ENCODE peak calls at places on chromosomes 11 and 22, in ten cellular contexts. One of them, this sample, is unnamed.

GRCh38 chr11:101428918-101429317 is 154.9 kb downstream of the TRPC6 start:
- DNase-seq in progenitor cell of endocrine pancreas: no peak
- DNase-seq in CD8-positive, alpha-beta T cell: no peak
- DNase-seq in IMR-90: peak; percentile 54
- DNase-seq in brain microvascular endothelial cell: peak; percentile 20
- DNase-seq in Calu3: peak; percentile 9
- DNase-seq in uterus: no peak
- DNase-seq in endothelial cell: no peak
- DNase-seq in astrocyte of the spinal cord: no peak
- DNase-seq in dorsolateral prefrontal cortex: no peak
- DNase-seq in this sample: no peak

GRCh38 chr22:29716814-29717213 is 3.0 kb upstream of the CABP7 start:
- DNase-seq in IMR-90: peak; percentile 80
- DNase-seq in Calu3: peak; percentile 89
- DNase-seq in astrocyte of the spinal cord: peak; percentile 76
- DNase-seq in brain microvascular endothelial cell: peak; percentile 66
- DNase-seq in endothelial cell: peak; percentile 91
- DNase-seq in dorsolateral prefrontal cortex: peak; percentile 73
- DNase-seq in progenitor cell of endocrine pancreas: peak; percentile 84
- DNase-seq in uterus: no peak
- DNase-seq in CD8-positive, alpha-beta T cell: no peak
- DNase-seq in this sample: no peak

GRCh38 chr11:33560729-33561128 is 139.9 kb downstream of the C11orf91 start:
- DNase-seq in uterus: no peak
- DNase-seq in endothelial cell: no peak
- DNase-seq in CD8-positive, alpha-beta T cell: no peak
- DNase-seq in progenitor cell of endocrine pancreas: no peak
- DNase-seq in IMR-90: no peak
- DNase-seq in brain microvascular endothelial cell: no peak
- DNase-seq in dorsolateral prefrontal cortex: no peak
- DNase-seq in Calu3: no peak
- DNase-seq in astrocyte of the spinal cord: no peak
- DNase-seq in this sample: no peak

GRCh38 chr22:43263645-43264514 is 76.9 kb upstream of the TTLL12 start:
- DNase-seq in brain microvascular endothelial cell: peak; percentile 96
- DNase-seq in dorsolateral prefrontal cortex: no peak
- DNase-seq in progenitor cell of endocrine pancreas: no peak
- DNase-seq in astrocyte of the spinal cord: peak; percentile 64
- DNase-seq in uterus: peak; percentile 48
- DNase-seq in IMR-90: peak; percentile 88
- DNase-seq in endothelial cell: no peak
- DNase-seq in Calu3: peak; percentile 89
- DNase-seq in CD8-positive, alpha-beta T cell: peak; percentile 62
- DNase-seq in this sample: no peak

GRCh38 chr22:31148953-31149627 is 8.8 kb upstream of the PLA2G3 start:
- DNase-seq in progenitor cell of endocrine pancreas: peak; percentile 48
- DNase-seq in brain microvascular endothelial cell: peak; percentile 79
- DNase-seq in uterus: peak; percentile 80
- DNase-seq in IMR-90: peak; percentile 80
- DNase-seq in Calu3: peak; percentile 78
- DNase-seq in dorsolateral prefrontal cortex: peak; percentile 69
- DNase-seq in astrocyte of the spinal cord: peak; percentile 80
- DNase-seq in CD8-positive, alpha-beta T cell: no peak
- DNase-seq in endothelial cell: peak; percentile 81
- DNase-seq in this sample: no peak

GRCh38 chr11:62402226-62402625 is 16.6 kb upstream of the SCGB1A1 start:
- DNase-seq in IMR-90: no peak
- DNase-seq in progenitor cell of endocrine pancreas: no peak
- DNase-seq in CD8-positive, alpha-beta T cell: no peak
- DNase-seq in endothelial cell: no peak
- DNase-seq in Calu3: no peak
- DNase-seq in astrocyte of the spinal cord: no peak
- DNase-seq in uterus: peak; percentile 72
- DNase-seq in dorsolateral prefrontal cortex: no peak
- DNase-seq in brain microvascular endothelial cell: no peak
- DNase-seq in this sample: no peak

GRCh38 chr22:28052818-28053217 is 133.8 kb upstream of the PITPNB start:
- DNase-seq in endothelial cell: no peak
- DNase-seq in progenitor cell of endocrine pancreas: no peak
- DNase-seq in dorsolateral prefrontal cortex: no peak
- DNase-seq in Calu3: no peak
- DNase-seq in brain microvascular endothelial cell: no peak
- DNase-seq in CD8-positive, alpha-beta T cell: no peak
- DNase-seq in uterus: no peak
- DNase-seq in IMR-90: no peak
- DNase-seq in astrocyte of the spinal cord: no peak
- DNase-seq in this sample: no peak

GRCh38 chr11:65945430-65945911 is at the start of gene TSGA10IP:
- DNase-seq in endothelial cell: no peak
- DNase-seq in uterus: no peak
- DNase-seq in progenitor cell of endocrine pancreas: no peak
- DNase-seq in CD8-positive, alpha-beta T cell: no peak
- DNase-seq in astrocyte of the spinal cord: no peak
- DNase-seq in IMR-90: no peak
- DNase-seq in dorsolateral prefrontal cortex: no peak
- DNase-seq in Calu3: no peak
- DNase-seq in brain microvascular endothelial cell: no peak
- DNase-seq in this sample: no peak

DNA sequence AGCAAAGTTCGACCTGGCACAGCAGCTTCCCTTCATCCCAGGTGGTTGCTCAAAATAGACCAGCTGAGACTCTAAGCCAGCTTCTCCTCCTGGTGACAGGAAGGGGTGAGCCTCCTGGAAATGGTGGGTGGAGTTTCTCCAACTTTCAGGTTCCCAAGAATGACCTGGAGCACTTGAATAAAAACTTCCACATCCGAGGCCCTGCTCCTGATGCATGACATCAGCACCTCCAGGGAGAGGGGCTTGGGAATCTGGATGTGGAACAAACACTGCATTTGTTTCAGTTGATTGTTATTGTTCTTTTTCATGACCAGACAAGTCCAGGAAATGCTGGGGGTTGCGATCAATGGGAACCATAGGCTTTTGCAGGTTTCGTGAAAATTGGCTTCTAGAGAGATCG is 19.4 kb downstream of the ST14 start:
- DNase-seq in dorsolateral prefrontal cortex: no peak
- DNase-seq in brain microvascular endothelial cell: no peak
- DNase-seq in IMR-90: no peak
- DNase-seq in uterus: no peak
- DNase-seq in endothelial cell: no peak
- DNase-seq in astrocyte of the spinal cord: no peak
- DNase-seq in Calu3: no peak
- DNase-seq in CD8-positive, alpha-beta T cell: no peak
- DNase-seq in progenitor cell of endocrine pancreas: no peak
- DNase-seq in this sample: no peak
- TF ChIP-seq CTCF in dorsolateral prefrontal cortex: no peak
- TF ChIP-seq CTCF in brain microvascular endothelial cell: no peak
- TF ChIP-seq CTCF in IMR-90: no peak
- TF ChIP-seq CTCF in uterus: no peak
- TF ChIP-seq CTCF in endothelial cell: no peak
- TF ChIP-seq CTCF in astrocyte of the spinal cord: no peak
- TF ChIP-seq CTCF in Calu3: no peak
- TF ChIP-seq CTCF in CD8-positive, alpha-beta T cell: no peak
- TF ChIP-seq CTCF in progenitor cell of endocrine pancreas: no peak
- TF ChIP-seq CTCF in this sample: no peak

GRCh38 chr11:27477831-27478230 is 5.2 kb upstream of the LGR4 start:
- DNase-seq in CD8-positive, alpha-beta T cell: no peak
- DNase-seq in endothelial cell: no peak
- DNase-seq in uterus: no peak
- DNase-seq in Calu3: no peak
- DNase-seq in IMR-90: no peak
- DNase-seq in brain microvascular endothelial cell: no peak
- DNase-seq in astrocyte of the spinal cord: no peak
- DNase-seq in progenitor cell of endocrine pancreas: no peak
- DNase-seq in dorsolateral prefrontal cortex: no peak
- DNase-seq in this sample: no peak

GRCh38 chr11:27473017-27473406 is 422 bp upstream of the LGR4 start:
- DNase-seq in CD8-positive, alpha-beta T cell: no peak
- DNase-seq in dorsolateral prefrontal cortex: no peak
- DNase-seq in uterus: no peak
- DNase-seq in astrocyte of the spinal cord: no peak
- DNase-seq in endothelial cell: no peak
- DNase-seq in Calu3: no peak
- DNase-seq in progenitor cell of endocrine pancreas: no peak
- DNase-seq in IMR-90: no peak
- DNase-seq in brain microvascular endothelial cell: no peak
- DNase-seq in this sample: no peak

GRCh38 chr11:27472398-27473016 is at the start of gene LGR4:
- DNase-seq in uterus: peak; percentile 92
- DNase-seq in IMR-90: peak; percentile 90
- DNase-seq in brain microvascular endothelial cell: peak; percentile 97
- DNase-seq in dorsolateral prefrontal cortex: peak; percentile 94
- DNase-seq in CD8-positive, alpha-beta T cell: peak; percentile 48
- DNase-seq in astrocyte of the spinal cord: peak; percentile 96
- DNase-seq in Calu3: peak; percentile 95
- DNase-seq in endothelial cell: peak; percentile 88
- DNase-seq in progenitor cell of endocrine pancreas: peak; percentile 88
- DNase-seq in this sample: peak; percentile 78

GRCh38 chr11:27475622-27476021 is 3.0 kb upstream of the LGR4 start:
- DNase-seq in astrocyte of the spinal cord: no peak
- DNase-seq in IMR-90: no peak
- DNase-seq in CD8-positive, alpha-beta T cell: no peak
- DNase-seq in brain microvascular endothelial cell: no peak
- DNase-seq in dorsolateral prefrontal cortex: no peak
- DNase-seq in progenitor cell of endocrine pancreas: no peak
- DNase-seq in uterus: no peak
- DNase-seq in endothelial cell: no peak
- DNase-seq in Calu3: no peak
- DNase-seq in this sample: no peak

DNA sequence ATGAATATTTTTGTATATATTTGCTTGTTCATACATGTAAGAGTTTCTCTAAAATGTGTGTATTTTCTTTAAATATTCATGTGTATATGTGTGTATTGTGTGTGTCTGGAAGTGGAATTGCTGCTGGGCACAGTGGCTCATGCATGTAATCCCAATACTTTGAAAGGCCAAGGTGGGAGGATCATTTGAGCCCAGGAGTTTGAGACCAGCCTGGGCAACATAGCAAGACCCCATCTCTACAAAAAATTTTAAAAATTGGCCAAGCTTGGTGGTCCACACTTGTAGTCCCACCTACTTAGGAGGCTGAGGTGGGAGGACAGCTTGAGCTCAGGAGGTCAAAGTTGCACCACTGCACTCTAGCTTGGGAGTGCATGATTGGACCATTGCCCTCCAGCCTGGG is 4.7 kb upstream of the LGR4 start:
- DNase-seq in CD8-positive, alpha-beta T cell: no peak
- DNase-seq in dorsolateral prefrontal cortex: no peak
- DNase-seq in astrocyte of the spinal cord: no peak
- DNase-seq in IMR-90: no peak
- DNase-seq in uterus: no peak
- DNase-seq in brain microvascular endothelial cell: no peak
- DNase-seq in Calu3: no peak
- DNase-seq in progenitor cell of endocrine pancreas: no peak
- DNase-seq in endothelial cell: no peak
- DNase-seq in this sample: no peak
- TF ChIP-seq CTCF in CD8-positive, alpha-beta T cell: no peak
- TF ChIP-seq CTCF in dorsolateral prefrontal cortex: no peak
- TF ChIP-seq CTCF in astrocyte of the spinal cord: no peak
- TF ChIP-seq CTCF in IMR-90: no peak
- TF ChIP-seq CTCF in uterus: no peak
- TF ChIP-seq CTCF in brain microvascular endothelial cell: no peak
- TF ChIP-seq CTCF in Calu3: no peak
- TF ChIP-seq CTCF in progenitor cell of endocrine pancreas: no peak
- TF ChIP-seq CTCF in endothelial cell: no peak
- TF ChIP-seq CTCF in this sample: no peak

GRCh38 chr11:47409440-47410403 is 1.3 kb downstream of the SLC39A13 start:
- DNase-seq in progenitor cell of endocrine pancreas: no peak
- DNase-seq in uterus: no peak
- DNase-seq in CD8-positive, alpha-beta T cell: no peak
- DNase-seq in astrocyte of the spinal cord: no peak
- DNase-seq in IMR-90: no peak
- DNase-seq in Calu3: no peak
- DNase-seq in endothelial cell: no peak
- DNase-seq in dorsolateral prefrontal cortex: no peak
- DNase-seq in brain microvascular endothelial cell: no peak
- DNase-seq in this sample: no peak

GRCh38 chr11:47406896-47407745 is 1.3 kb upstream of the SLC39A13 start:
- DNase-seq in astrocyte of the spinal cord: no peak
- DNase-seq in IMR-90: peak; percentile 18
- DNase-seq in progenitor cell of endocrine pancreas: no peak
- DNase-seq in Calu3: no peak
- DNase-seq in uterus: no peak
- DNase-seq in dorsolateral prefrontal cortex: no peak
- DNase-seq in CD8-positive, alpha-beta T cell: no peak
- DNase-seq in brain microvascular endothelial cell: no peak
- DNase-seq in endothelial cell: no peak
- DNase-seq in this sample: no peak

GRCh38 chr11:47410404-47411264 is 2.2 kb downstream of the SLC39A13 start:
- DNase-seq in dorsolateral prefrontal cortex: no peak
- DNase-seq in brain microvascular endothelial cell: no peak
- DNase-seq in endothelial cell: no peak
- DNase-seq in CD8-positive, alpha-beta T cell: no peak
- DNase-seq in progenitor cell of endocrine pancreas: no peak
- DNase-seq in IMR-90: no peak
- DNase-seq in uterus: no peak
- DNase-seq in Calu3: no peak
- DNase-seq in astrocyte of the spinal cord: no peak
- DNase-seq in this sample: no peak

GRCh38 chr11:47407746-47408590 is at the start of gene SLC39A13:
- DNase-seq in astrocyte of the spinal cord: peak; percentile 97
- DNase-seq in dorsolateral prefrontal cortex: peak; percentile 92
- DNase-seq in progenitor cell of endocrine pancreas: peak; percentile 94
- DNase-seq in uterus: peak; percentile 93
- DNase-seq in Calu3: peak; percentile 96
- DNase-seq in IMR-90: peak; percentile 95
- DNase-seq in CD8-positive, alpha-beta T cell: peak; percentile 77
- DNase-seq in endothelial cell: peak; percentile 96
- DNase-seq in brain microvascular endothelial cell: peak; percentile 94
- DNase-seq in this sample: peak; percentile 70

DNA sequence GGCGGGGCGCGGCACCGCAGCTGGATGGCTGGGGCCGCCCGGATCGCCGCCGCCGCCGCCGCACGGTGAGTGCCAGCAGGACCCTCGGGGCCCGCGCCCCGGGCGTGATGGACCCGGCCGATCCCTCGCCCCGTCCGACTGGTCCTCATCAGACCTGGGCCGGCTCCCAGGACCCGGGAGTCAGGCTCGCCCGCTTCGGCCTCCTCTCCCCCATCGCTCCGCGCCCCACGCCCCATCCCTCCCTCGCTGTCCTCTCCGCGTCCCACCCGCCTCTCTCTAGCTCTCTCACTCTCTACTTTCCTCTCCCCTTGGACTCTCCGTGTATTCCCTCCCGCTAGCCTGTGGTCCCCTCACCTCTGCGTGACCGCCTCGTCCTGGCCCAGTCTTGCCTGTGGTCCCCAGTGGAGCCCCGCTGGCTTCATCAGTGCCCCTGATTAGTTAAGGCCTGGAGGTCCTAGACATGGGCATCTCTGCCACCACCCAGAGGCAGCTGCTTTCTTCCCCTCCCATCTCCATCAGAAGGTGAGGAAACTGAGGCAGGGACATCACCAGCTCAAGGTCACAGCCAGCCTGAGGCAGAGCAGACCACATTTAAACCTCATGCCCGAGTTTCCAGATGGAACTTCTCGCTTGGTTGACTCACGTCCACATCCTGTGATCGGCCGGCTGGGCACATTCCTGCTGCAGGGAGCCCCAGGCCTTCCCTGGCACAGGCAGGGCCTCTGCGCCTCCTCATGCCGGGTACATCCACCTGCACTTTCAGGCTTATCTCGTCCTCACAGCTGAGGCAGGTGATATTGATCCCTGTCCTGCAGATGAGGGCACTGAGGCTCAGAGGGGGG is 429 bp downstream of the SLC39A13 start:
- DNase-seq in progenitor cell of endocrine pancreas: no peak
- DNase-seq in astrocyte of the spinal cord: peak; percentile 79
- DNase-seq in CD8-positive, alpha-beta T cell: no peak
- DNase-seq in endothelial cell: peak; percentile 47
- DNase-seq in Calu3: peak; percentile 36
- DNase-seq in dorsolateral prefrontal cortex: peak; percentile 54
- DNase-seq in uterus: peak; percentile 65
- DNase-seq in brain microvascular endothelial cell: peak; percentile 69
- DNase-seq in IMR-90: peak; percentile 87
- DNase-seq in this sample: no peak
- TF ChIP-seq CTCF in progenitor cell of endocrine pancreas: no peak
- TF ChIP-seq CTCF in astrocyte of the spinal cord: no peak
- TF ChIP-seq CTCF in CD8-positive, alpha-beta T cell: no peak
- TF ChIP-seq CTCF in endothelial cell: no peak
- TF ChIP-seq CTCF in Calu3: no peak
- TF ChIP-seq CTCF in dorsolateral prefrontal cortex: no peak
- TF ChIP-seq CTCF in uterus: no peak
- TF ChIP-seq CTCF in brain microvascular endothelial cell: peak; percentile 1
- TF ChIP-seq CTCF in IMR-90: no peak
- TF ChIP-seq CTCF in this sample: no peak

DNA sequence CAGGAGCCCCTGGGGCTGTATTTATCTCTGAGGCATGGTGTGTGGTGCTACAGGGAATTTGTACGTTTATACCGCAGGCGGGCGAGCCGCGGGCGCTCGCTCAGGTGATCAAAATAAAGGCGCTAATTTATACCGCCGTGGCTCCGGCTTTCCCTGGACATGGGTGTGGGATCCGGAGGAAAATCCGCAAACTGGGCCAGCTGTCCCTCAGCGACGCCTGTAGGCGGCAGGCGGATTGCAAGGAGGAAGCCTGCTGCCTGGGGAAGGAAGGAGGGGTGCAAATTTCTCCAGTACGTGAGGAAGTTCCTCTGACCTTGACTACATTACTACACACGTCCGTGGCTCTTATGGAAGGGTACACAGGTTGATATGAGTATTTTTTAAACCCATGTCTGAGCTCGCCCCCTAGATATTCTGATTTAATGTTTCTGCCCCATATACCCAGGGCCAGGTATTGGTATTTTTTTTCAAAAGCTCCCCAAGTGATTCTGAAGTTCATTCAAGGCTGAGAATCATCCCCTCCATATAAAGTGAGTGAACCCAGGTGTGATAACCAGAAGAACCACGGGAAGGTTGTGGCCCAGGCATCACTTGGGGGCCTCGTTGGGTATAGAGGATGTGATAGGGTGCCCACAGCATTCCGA is 2.8 kb downstream of the MYOD1 start:
- DNase-seq in brain microvascular endothelial cell: no peak
- DNase-seq in endothelial cell: peak; percentile 60
- DNase-seq in dorsolateral prefrontal cortex: no peak
- DNase-seq in uterus: no peak
- DNase-seq in astrocyte of the spinal cord: peak; percentile 30
- DNase-seq in progenitor cell of endocrine pancreas: no peak
- DNase-seq in Calu3: peak; percentile 53
- DNase-seq in IMR-90: peak; percentile 11
- DNase-seq in CD8-positive, alpha-beta T cell: no peak
- DNase-seq in this sample: no peak
- TF ChIP-seq CTCF in brain microvascular endothelial cell: peak; percentile 78
- TF ChIP-seq CTCF in endothelial cell: peak; percentile 37
- TF ChIP-seq CTCF in dorsolateral prefrontal cortex: no peak
- TF ChIP-seq CTCF in uterus: no peak
- TF ChIP-seq CTCF in astrocyte of the spinal cord: peak; percentile 74
- TF ChIP-seq CTCF in progenitor cell of endocrine pancreas: peak; percentile 36
- TF ChIP-seq CTCF in Calu3: no peak
- TF ChIP-seq CTCF in IMR-90: peak; percentile 40
- TF ChIP-seq CTCF in CD8-positive, alpha-beta T cell: no peak
- TF ChIP-seq CTCF in this sample: no peak